ENCODE peak calls at places on chromosomes 5 and 9, in seven cellular contexts. C is hepatocyte; F is CD8-positive, alpha-beta T cell; Z is endothelial cell; V is cardiac muscle cell; A is prostate gland; S is activated CD8-positive, alpha-beta T cell treated with anti-CD3 and anti-CD28 coated beads for 36 hours. M is an unnamed sample.

GRCh38 chr5:5767286-5767928 is 344.9 kb downstream of the ICE1 start:
- DNase-seq in C (no peak), F (no peak), Z (no peak), V (peak), A (peak), S (no peak), M (no peak)

GRCh38 chr9:4327504-4328191 is 27.8 kb upstream of the GLIS3 start:
- DNase-seq in C (no peak), F (no peak), Z (no peak), V (no peak), A (no peak), S (peak), M (no peak)

GRCh38 chr5:126334755-126335154 is 88.5 kb upstream of the GRAMD2B start:
- DNase-seq in C (no peak), F (no peak), Z (no peak), V (no peak), A (no peak), S (no peak), M (no peak)

GRCh38 chr5:102200861-102201260 is 95.2 kb downstream of the SLCO4C1 start:
- DNase-seq in C (no peak), F (no peak), Z (no peak), V (peak), A (no peak), S (no peak), M (no peak)

GRCh38 chr5:175718401-175719108 is 60.7 kb downstream of the HRH2 start:
- DNase-seq in C (peak), F (peak), Z (peak), V (peak), A (peak), S (peak), M (peak)

GRCh38 chr5:126031989-126032716 is 391.1 kb upstream of the GRAMD2B start:
- DNase-seq in C (no peak), F (no peak), Z (no peak), V (no peak), A (no peak), S (no peak), M (peak)

GRCh38 chr5:35811108-35811741 is 45.5 kb upstream of the IL7R start:
- DNase-seq in C (no peak), F (peak), Z (no peak), V (no peak), A (no peak), S (peak), M (no peak)

GRCh38 chr5:85441138-85441537 is 1056.5 kb upstream of the EDIL3 start:
- DNase-seq in C (no peak), F (no peak), Z (no peak), V (no peak), A (no peak), S (no peak), M (no peak)

GRCh38 chr9:92947268-92948031 is at the start of gene FGD3:
- DNase-seq in C (peak), F (peak), Z (peak), V (peak), A (no peak), S (peak), M (peak)

DNA sequence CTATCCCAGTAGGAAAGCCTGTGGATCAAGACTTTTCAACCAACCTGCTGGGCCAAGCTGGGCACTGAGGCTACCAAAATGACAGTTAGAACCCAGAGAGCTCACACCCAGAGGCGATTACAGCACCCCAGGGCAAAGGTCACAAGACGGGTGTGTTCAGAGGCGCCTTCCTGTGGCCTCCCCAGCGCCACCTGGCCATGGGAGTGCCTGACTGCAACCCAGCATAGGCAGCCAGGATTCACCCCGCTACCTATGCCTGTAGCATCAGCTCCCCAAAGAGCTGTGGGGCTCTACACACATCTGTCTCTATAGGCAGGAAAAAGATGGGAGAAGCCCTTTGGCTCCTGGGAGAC is 33.5 kb downstream of the PDGFRB start:
- DNase-seq in C (peak), F (no peak), Z (no peak), V (no peak), A (no peak), S (peak), M (peak)
- TF ChIP-seq CTCF in C (peak), F (no peak), Z (no peak), V (peak), A (peak), S (peak), M (peak)

GRCh38 chr5:7080501-7080900 is 315.4 kb upstream of the ADCY2 start:
- DNase-seq in C (no peak), F (no peak), Z (no peak), V (no peak), A (no peak), S (no peak), M (no peak)
- TF ChIP-seq CTCF in C (no peak), F (no peak), Z (no peak), V (no peak), A (no peak), S (no peak), M (no peak)

DNA sequence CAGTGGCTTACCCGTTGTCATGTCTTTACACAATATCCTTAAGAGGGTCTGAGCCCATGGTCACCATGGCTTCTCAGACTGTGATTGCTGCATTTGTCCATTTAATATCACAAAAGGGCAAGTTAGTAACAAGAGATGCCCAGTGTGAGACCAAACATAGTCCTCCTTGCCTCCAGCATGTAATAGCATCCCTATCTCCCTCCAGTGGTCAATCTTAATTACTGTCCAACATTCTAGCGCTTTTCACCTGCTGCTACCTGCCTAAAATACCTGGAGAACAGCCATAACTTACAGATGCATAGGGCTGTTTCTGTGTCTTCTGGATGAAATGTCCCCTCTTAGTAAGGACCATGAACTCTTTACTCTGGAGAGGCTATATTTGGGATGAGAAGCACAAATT is 267.2 kb upstream of the DAB2 start:
- DNase-seq in C (no peak), F (no peak), Z (no peak), V (no peak), A (no peak), S (no peak), M (peak)
- TF ChIP-seq CTCF in C (peak), F (no peak), Z (peak), V (peak), A (peak), S (no peak), M (peak)

GRCh38 chr5:78008356-78008967 is 232.3 kb upstream of the TBCA start:
- DNase-seq in C (peak), F (no peak), Z (peak), V (peak), A (no peak), S (peak), M (peak)
- TF ChIP-seq CTCF in C (peak), F (no peak), Z (peak), V (peak), A (peak), S (peak), M (peak)

GRCh38 chr5:180208435-180209081 is 453 bp downstream of the RASGEF1C start:
- DNase-seq in C (peak), F (no peak), Z (no peak), V (peak), A (no peak), S (no peak), M (peak)
- TF ChIP-seq CTCF in C (peak), F (no peak), Z (no peak), V (no peak), A (no peak), S (no peak), M (no peak)

GRCh38 chr5:172913117-172913850 is 45.9 kb upstream of the RPL26L1 start:
- DNase-seq in C (no peak), F (no peak), Z (no peak), V (no peak), A (no peak), S (no peak), M (no peak)

GRCh38 chr5:172910828-172911627 is 48.2 kb upstream of the RPL26L1 start:
- DNase-seq in C (peak), F (no peak), Z (peak), V (no peak), A (no peak), S (peak), M (peak)

GRCh38 chr5:172909931-172910502 is 49.2 kb upstream of the RPL26L1 start:
- DNase-seq in C (no peak), F (no peak), Z (no peak), V (peak), A (no peak), S (no peak), M (no peak)

GRCh38 chr5:172911976-172912375 is 47.2 kb upstream of the RPL26L1 start:
- DNase-seq in C (no peak), F (no peak), Z (no peak), V (no peak), A (no peak), S (no peak), M (no peak)

DNA sequence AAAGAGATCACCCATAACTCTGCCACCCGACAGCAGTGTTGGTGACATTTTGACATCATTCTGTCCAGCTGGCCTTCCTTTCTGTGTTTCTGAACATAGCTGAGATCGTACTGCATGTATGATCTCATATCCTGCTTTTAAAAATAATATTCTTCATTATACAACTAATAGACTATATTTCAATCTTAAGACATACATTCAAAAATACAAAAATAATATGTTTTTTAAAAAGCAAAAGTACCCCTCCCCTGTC is 47.7 kb upstream of the RPL26L1 start:
- DNase-seq in C (no peak), F (no peak), Z (no peak), V (no peak), A (no peak), S (no peak), M (no peak)
- TF ChIP-seq CTCF in C (no peak), F (no peak), Z (no peak), V (no peak), A (no peak), S (no peak), M (no peak)

M was measured in Calu3.